ENCODE peak calls at places on chromosomes 12 and 14, in five cellular contexts. V, K, C, D and F are unnamed samples.

GRCh38 chr12:31732926-31733548 is 4.2 kb upstream of the AMN1 start:
- DNase-seq in V (no peak), K (no peak), C (no peak), D (no peak), F (no peak)

GRCh38 chr14:76550534-76550933 is 174.6 kb downstream of the ESRRB start:
- DNase-seq in V (no peak), K (no peak), C (no peak), D (no peak), F (no peak)

GRCh38 chr14:22383515-22384166 is 205.4 kb downstream of the DAD1 start:
- DNase-seq in V (no peak), K (no peak), C (no peak), D (peak; percentile 28), F (no peak)

GRCh38 chr12:26768611-26769603 is 64.1 kb downstream of the ITPR2 start:
- DNase-seq in V (no peak), K (no peak), C (no peak), D (no peak), F (no peak)

GRCh38 chr12:106764738-106765137 is 9.7 kb upstream of the RIC8B start:
- DNase-seq in V (no peak), K (no peak), C (no peak), D (no peak), F (no peak)

GRCh38 chr12:9702239-9702638 is 30.7 kb downstream of the CLECL1 start:
- DNase-seq in V (peak; percentile 28), K (no peak), C (no peak), D (peak; percentile 26), F (no peak)

GRCh38 chr12:40768125-40768864 is 76.1 kb downstream of the CNTN1 start:
- DNase-seq in V (no peak), K (no peak), C (no peak), D (no peak), F (no peak)

GRCh38 chr12:120115692-120116442 is 686 bp downstream of the RAB35 start:
- DNase-seq in V (no peak), K (no peak), C (no peak), D (peak; percentile 53), F (no peak)

GRCh38 chr12:50302686-50303085 is 19.4 kb upstream of the LIMA1 start:
- DNase-seq in V (no peak), K (no peak), C (no peak), D (no peak), F (no peak)

GRCh38 chr12:77032406-77032805 is 33.0 kb downstream of the E2F7 start:
- DNase-seq in V (no peak), K (no peak), C (no peak), D (no peak), F (no peak)

GRCh38 chr12:45369065-45369464 is 153.2 kb downstream of the ANO6 start:
- DNase-seq in V (no peak), K (peak; percentile 23), C (no peak), D (no peak), F (no peak)

GRCh38 chr14:88388741-88389282 is 3.4 kb downstream of the SPATA7 start:
- DNase-seq in V (no peak), K (no peak), C (no peak), D (no peak), F (no peak)

GRCh38 chr12:12881495-12881894 is 9.9 kb upstream of the GPRC5A start:
- DNase-seq in V (no peak), K (no peak), C (no peak), D (peak; percentile 62), F (no peak)

GRCh38 chr12:43884683-43885410 is 49.0 kb downstream of the TMEM117 start:
- DNase-seq in V (no peak), K (no peak), C (peak; percentile 41), D (no peak), F (no peak)

GRCh38 chr12:24111591-24111990 is 162.1 kb upstream of the SOX5 start:
- DNase-seq in V (no peak), K (no peak), C (no peak), D (no peak), F (no peak)

GRCh38 chr12:30974746-30975500 is 48.4 kb downstream of the TSPAN11 start:
- DNase-seq in V (no peak), K (no peak), C (no peak), D (no peak), F (no peak)

GRCh38 chr12:59708059-59708458 is 112.2 kb downstream of the SLC16A7 start:
- DNase-seq in V (no peak), K (peak; percentile 15), C (no peak), D (no peak), F (no peak)

GRCh38 chr14:33986804-33987203 is 35.9 kb upstream of the EGLN3 start:
- DNase-seq in V (no peak), K (peak; percentile 36), C (no peak), D (no peak), F (no peak)

GRCh38 chr14:37697489-37698121 is 102.2 kb downstream of the TTC6 start:
- DNase-seq in V (no peak), K (peak; percentile 21), C (no peak), D (no peak), F (no peak)

GRCh38 chr12:111925171-111925570 is 83.1 kb downstream of the MAPKAPK5 start:
- DNase-seq in V (no peak), K (no peak), C (no peak), D (no peak), F (no peak)

GRCh38 chr14:64721391-64721791 is 17.2 kb downstream of the PLEKHG3 start:
- DNase-seq in V (no peak), K (no peak), C (peak; percentile 49), D (peak; percentile 64), F (peak; percentile 64)

GRCh38 chr12:52849511-52849910 is 717 bp upstream of the KRT78 start:
- DNase-seq in V (no peak), K (no peak), C (no peak), D (no peak), F (no peak)

GRCh38 chr12:2291182-2291832 is 238.5 kb downstream of the CACNA1C start:
- DNase-seq in V (no peak), K (no peak), C (no peak), D (peak; percentile 49), F (no peak)

GRCh38 chr12:111048991-111049390 is 128.6 kb upstream of the MYL2 start:
- DNase-seq in V (no peak), K (no peak), C (no peak), D (no peak), F (no peak)

GRCh38 chr12:102480401-102480800 is at the start of gene IGF1:
- DNase-seq in V (no peak), K (no peak), C (no peak), D (no peak), F (no peak)

GRCh38 chr12:30945443-30946164 is 19.1 kb downstream of the TSPAN11 start:
- DNase-seq in V (no peak), K (no peak), C (no peak), D (no peak), F (no peak)

DNA sequence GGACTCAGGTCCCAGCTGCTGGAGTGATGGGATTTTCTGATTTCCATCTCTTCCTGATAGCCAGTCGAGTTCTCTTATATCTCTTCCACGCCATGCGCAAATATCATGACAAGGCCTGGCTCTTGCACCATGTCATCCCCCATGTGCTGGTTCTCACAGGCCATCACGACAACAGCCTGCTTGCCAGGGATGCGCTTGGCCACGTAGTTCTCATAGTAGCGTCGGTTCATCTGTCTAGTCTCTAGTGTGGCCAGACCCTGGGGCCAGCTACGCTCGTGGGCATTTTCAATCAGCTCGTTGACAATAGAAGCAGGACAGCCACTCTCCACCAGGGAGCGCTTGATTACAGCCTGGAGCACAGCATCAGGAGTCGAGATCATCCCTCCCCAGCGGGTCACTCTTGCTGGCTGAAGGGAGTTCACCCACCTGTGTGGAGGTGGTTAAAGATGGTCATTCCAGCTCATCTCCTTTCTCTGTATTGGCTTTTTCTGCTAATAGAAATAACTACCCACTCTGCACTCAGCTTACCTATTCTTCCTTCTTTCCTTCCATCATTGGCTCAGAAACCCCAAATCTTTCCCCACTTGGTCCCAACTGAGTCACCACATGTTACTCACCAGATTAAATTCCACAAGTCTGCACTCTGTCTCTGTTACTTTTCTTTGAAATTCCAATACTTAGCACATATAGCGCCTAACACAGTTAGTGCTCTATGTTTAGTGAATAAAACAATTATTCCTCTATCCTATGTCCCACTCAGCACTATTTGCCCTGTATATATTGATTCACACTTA is 15.2 kb downstream of the RNF41 start:
- DNase-seq in V (peak; percentile 19), K (no peak), C (peak; percentile 28), D (peak; percentile 65), F (no peak)
- H3K27ac ChIP-seq in V (no peak overlapping the region), K (no peak overlapping the region), C (no peak overlapping the region), D (no peak overlapping the region), F (no peak overlapping the region)

GRCh38 chr12:94426049-94426448 is 33.6 kb downstream of the CEP83 start:
- DNase-seq in V (no peak), K (no peak), C (no peak), D (no peak), F (no peak)

GRCh38 chr12:94430304-94430703 is 29.4 kb downstream of the CEP83 start:
- DNase-seq in V (no peak), K (no peak), C (no peak), D (no peak), F (no peak)

GRCh38 chr12:94429191-94429590 is 30.5 kb downstream of the CEP83 start:
- DNase-seq in V (no peak), K (no peak), C (no peak), D (no peak), F (no peak)

GRCh38 chr12:94429633-94430032 is 30.0 kb downstream of the CEP83 start:
- DNase-seq in V (no peak), K (no peak), C (no peak), D (no peak), F (no peak)

GRCh38 chr12:94427520-94428381 is 31.9 kb downstream of the CEP83 start:
- DNase-seq in V (no peak), K (peak; percentile 74), C (no peak), D (peak; percentile 24), F (no peak)
- H3K9me3 ChIP-seq in V (peaks cover 19% of the 10 kb centered on the region), K (peaks cover 18% of the 10 kb centered on the region), C (no peaks in the 10 kb centered on the region), D (peaks cover 16% of the 10 kb centered on the region), F (peaks cover 16% of the 10 kb centered on the region)

DNA sequence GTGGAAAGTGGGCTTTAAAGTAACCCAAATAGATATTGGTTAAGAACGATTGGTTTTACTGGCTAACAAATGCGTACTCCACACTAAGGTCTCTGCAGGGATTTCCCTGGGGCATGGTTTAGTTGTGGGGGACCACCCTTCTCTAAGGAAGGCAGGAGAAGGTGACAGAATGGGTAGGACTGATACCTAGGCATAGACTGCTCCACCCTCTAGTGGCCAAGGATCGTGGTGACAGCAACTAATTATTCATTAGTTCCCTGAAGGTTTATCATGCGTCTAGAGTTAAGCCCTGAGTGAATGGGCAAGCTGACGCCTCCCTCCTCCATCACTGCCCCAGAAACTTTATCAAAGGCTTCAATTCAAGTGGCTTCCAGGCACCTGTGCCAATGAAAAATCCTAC is 9.1 kb downstream of the FAM181A start:
- DNase-seq in V (no peak), K (no peak), C (no peak), D (no peak), F (no peak)
- TF ChIP-seq CTCF in V (peak; percentile 58), K (peak; percentile 35), C (peak; percentile 10), D (no peak), F (peak; percentile 33)

DNA sequence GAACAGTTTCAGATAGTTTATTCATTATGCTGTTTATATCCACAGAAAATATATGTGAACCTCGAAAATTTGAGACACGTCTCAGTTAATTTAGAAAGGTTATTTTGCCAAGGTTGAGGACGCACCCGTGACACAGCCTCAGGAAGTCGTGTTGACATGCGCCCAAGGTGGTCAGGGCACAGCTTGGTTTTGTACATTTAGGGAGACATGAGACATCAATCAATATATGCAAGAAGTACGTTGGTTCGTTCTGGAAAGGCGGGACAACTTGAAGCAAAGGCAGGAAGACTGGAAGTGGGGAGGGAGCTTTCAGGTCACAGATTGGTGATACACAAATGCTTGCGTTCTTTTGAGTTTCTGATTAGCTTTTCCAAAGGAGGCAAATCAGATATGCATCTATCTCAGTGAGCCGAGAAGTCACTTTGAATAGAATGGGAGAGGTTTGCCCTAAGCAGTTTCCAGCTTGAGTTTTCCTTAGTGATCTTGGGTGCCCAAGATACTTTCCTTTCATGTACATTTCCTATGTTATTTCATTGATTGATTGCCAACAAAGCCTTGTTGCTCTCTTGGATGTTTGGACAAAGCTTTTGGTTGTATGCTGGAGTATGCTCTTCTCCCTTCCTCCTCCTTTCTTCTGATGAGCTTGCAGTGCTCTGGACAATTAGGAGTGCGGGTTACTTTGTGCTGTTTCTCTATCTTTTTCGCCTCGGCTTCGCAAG is 3.2 kb downstream of the SNAPC1 start:
- DNase-seq in V (no peak), K (no peak), C (no peak), D (no peak), F (no peak)
- H3K27ac ChIP-seq in V (no peak overlapping the region), K (no peak overlapping the region), C (no peak overlapping the region), D (no peak overlapping the region), F (no peak overlapping the region)